ENCODE peak calls at places on chromosomes 11 and 22, in four cellular contexts. One of them, this sample, is unnamed.

GRCh38 chr11:104275992-104276391 is 112.0 kb upstream of the PDGFD start:
- DNase-seq in psoas muscle: no peak
- DNase-seq in endothelial cell: no peak
- DNase-seq in epithelial cell of esophagus: peak; percentile 90
- DNase-seq in this sample: no peak

GRCh38 chr11:130606781-130607511 is 158.5 kb downstream of the ADAMTS15 start:
- DNase-seq in psoas muscle: peak; percentile 44
- DNase-seq in endothelial cell: no peak
- DNase-seq in epithelial cell of esophagus: no peak
- DNase-seq in this sample: no peak

GRCh38 chr11:64644348-64645242 is 53.6 kb downstream of the SLC22A12 start:
- DNase-seq in psoas muscle: no peak
- DNase-seq in endothelial cell: no peak
- DNase-seq in epithelial cell of esophagus: peak; percentile 16
- DNase-seq in this sample: no peak

GRCh38 chr11:17528181-17528691 is 16.0 kb downstream of the USH1C start:
- DNase-seq in psoas muscle: peak; percentile 48
- DNase-seq in endothelial cell: peak; percentile 84
- DNase-seq in epithelial cell of esophagus: peak; percentile 49
- DNase-seq in this sample: peak; percentile 13

GRCh38 chr22:19663286-19663815 is 51.0 kb upstream of the SEPTIN5 start:
- DNase-seq in psoas muscle: peak; percentile 54
- DNase-seq in endothelial cell: no peak
- DNase-seq in epithelial cell of esophagus: peak; percentile 46
- DNase-seq in this sample: peak; percentile 50

GRCh38 chr11:112881461-112881860 is 79.8 kb upstream of the NCAM1 start:
- DNase-seq in psoas muscle: peak; percentile 71
- DNase-seq in endothelial cell: no peak
- DNase-seq in epithelial cell of esophagus: peak; percentile 21
- DNase-seq in this sample: peak; percentile 41

GRCh38 chr11:69209936-69210659 is 54.4 kb downstream of the SMIM38 start:
- DNase-seq in psoas muscle: no peak
- DNase-seq in endothelial cell: no peak
- DNase-seq in epithelial cell of esophagus: peak; percentile 6
- DNase-seq in this sample: no peak

GRCh38 chr11:104127828-104128227 is 36.1 kb downstream of the PDGFD start:
- DNase-seq in psoas muscle: no peak
- DNase-seq in endothelial cell: no peak
- DNase-seq in epithelial cell of esophagus: peak; percentile 49
- DNase-seq in this sample: no peak

GRCh38 chr11:120043323-120043945 is 94.5 kb downstream of the TRIM29 start:
- DNase-seq in psoas muscle: no peak
- DNase-seq in endothelial cell: no peak
- DNase-seq in epithelial cell of esophagus: peak; percentile 27
- DNase-seq in this sample: no peak

GRCh38 chr11:65776196-65776595 is 4.6 kb downstream of the AP5B1 start:
- DNase-seq in psoas muscle: peak; percentile 54
- DNase-seq in endothelial cell: no peak
- DNase-seq in epithelial cell of esophagus: peak; percentile 54
- DNase-seq in this sample: no peak

GRCh38 chr22:35446365-35446764 is 46.4 kb downstream of the MCM5 start:
- DNase-seq in psoas muscle: no peak
- DNase-seq in endothelial cell: no peak
- DNase-seq in epithelial cell of esophagus: peak; percentile 95
- DNase-seq in this sample: no peak

GRCh38 chr11:111336582-111337256 is 38.4 kb downstream of the POU2AF3 start:
- DNase-seq in psoas muscle: no peak
- DNase-seq in endothelial cell: no peak
- DNase-seq in epithelial cell of esophagus: peak; percentile 39
- DNase-seq in this sample: no peak

GRCh38 chr22:41976070-41976901 is 7.0 kb downstream of the SEPTIN3 start:
- DNase-seq in psoas muscle: no peak
- DNase-seq in endothelial cell: no peak
- DNase-seq in epithelial cell of esophagus: peak; percentile 26
- DNase-seq in this sample: no peak

GRCh38 chr11:65116370-65117205 is 913 bp downstream of the ZNHIT2 start:
- DNase-seq in psoas muscle: peak; percentile 39
- DNase-seq in endothelial cell: peak; percentile 34
- DNase-seq in epithelial cell of esophagus: peak; percentile 85
- DNase-seq in this sample: no peak

GRCh38 chr11:23688835-23689234 is 808.0 kb upstream of the LUZP2 start:
- DNase-seq in psoas muscle: no peak
- DNase-seq in endothelial cell: no peak
- DNase-seq in epithelial cell of esophagus: no peak
- DNase-seq in this sample: no peak

GRCh38 chr11:77207618-77208313 is 79.7 kb downstream of the MYO7A start:
- DNase-seq in psoas muscle: no peak
- DNase-seq in endothelial cell: no peak
- DNase-seq in epithelial cell of esophagus: no peak
- DNase-seq in this sample: no peak

GRCh38 chr11:15941206-15941770 is 415.1 kb downstream of the SOX6 start:
- DNase-seq in psoas muscle: peak; percentile 56
- DNase-seq in endothelial cell: peak; percentile 72
- DNase-seq in epithelial cell of esophagus: peak; percentile 35
- DNase-seq in this sample: no peak

GRCh38 chr11:86151188-86152005 is 82.5 kb upstream of the PICALM start:
- DNase-seq in psoas muscle: no peak
- DNase-seq in endothelial cell: no peak
- DNase-seq in epithelial cell of esophagus: peak; percentile 41
- DNase-seq in this sample: no peak

GRCh38 chr11:83782329-83782728 is 496.2 kb upstream of the CCDC90B start:
- DNase-seq in psoas muscle: no peak
- DNase-seq in endothelial cell: no peak
- DNase-seq in epithelial cell of esophagus: no peak
- DNase-seq in this sample: no peak

GRCh38 chr11:120131941-120132644 is 5.8 kb downstream of the TRIM29 start:
- DNase-seq in psoas muscle: no peak
- DNase-seq in endothelial cell: no peak
- DNase-seq in epithelial cell of esophagus: peak; percentile 80
- DNase-seq in this sample: no peak

GRCh38 chr11:22304337-22304961 is 33.7 kb upstream of the SLC17A6 start:
- DNase-seq in psoas muscle: no peak
- DNase-seq in endothelial cell: no peak
- DNase-seq in epithelial cell of esophagus: peak; percentile 49
- DNase-seq in this sample: peak; percentile 19

DNA sequence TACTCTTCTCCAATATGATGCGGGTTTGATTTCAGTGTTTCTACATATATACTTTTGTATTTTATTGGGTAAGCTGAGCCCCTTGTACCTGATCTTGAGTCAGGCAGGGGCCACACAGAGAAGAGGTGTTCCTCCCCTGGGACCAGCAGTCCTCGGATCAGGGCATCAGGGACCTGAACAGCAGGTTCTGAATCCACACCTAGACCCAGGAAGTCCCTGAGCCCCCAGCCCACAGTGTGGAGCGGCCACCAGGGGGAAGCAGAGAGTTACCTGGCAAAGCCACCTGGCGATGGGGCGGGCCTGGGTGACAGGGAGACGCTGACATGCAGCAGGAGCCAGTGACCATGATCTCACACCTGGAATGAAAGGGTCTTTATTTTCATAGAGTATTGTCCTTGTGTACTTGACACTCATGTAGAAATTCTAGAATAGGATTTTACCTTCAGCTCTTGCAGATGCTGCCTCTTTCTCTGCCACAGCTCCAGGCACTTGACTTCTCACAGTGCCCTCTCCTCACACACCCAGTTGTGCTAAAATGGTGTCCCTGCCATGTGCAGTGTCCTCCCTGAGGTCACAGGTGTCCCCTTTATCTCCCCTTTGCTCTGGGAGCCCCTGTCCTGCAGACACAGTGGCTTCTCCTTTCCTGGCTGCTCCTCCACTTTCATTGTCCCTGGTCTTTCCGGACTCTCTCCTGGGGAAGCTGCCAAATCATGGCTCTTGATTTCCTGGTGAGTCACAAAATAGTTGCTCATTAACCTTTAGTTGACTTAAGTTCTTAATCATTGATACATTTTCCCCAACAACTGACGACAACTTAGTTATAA is 48.5 kb downstream of the GGTLC2 start:
- DNase-seq in psoas muscle: no peak
- DNase-seq in endothelial cell: peak; percentile 70
- DNase-seq in epithelial cell of esophagus: peak; percentile 13
- DNase-seq in this sample: peak; percentile 47
- TF ChIP-seq CTCF in psoas muscle: no peak
- TF ChIP-seq CTCF in endothelial cell: peak; percentile 83
- TF ChIP-seq CTCF in epithelial cell of esophagus: peak; percentile 65
- TF ChIP-seq CTCF in this sample: peak; percentile 85

DNA sequence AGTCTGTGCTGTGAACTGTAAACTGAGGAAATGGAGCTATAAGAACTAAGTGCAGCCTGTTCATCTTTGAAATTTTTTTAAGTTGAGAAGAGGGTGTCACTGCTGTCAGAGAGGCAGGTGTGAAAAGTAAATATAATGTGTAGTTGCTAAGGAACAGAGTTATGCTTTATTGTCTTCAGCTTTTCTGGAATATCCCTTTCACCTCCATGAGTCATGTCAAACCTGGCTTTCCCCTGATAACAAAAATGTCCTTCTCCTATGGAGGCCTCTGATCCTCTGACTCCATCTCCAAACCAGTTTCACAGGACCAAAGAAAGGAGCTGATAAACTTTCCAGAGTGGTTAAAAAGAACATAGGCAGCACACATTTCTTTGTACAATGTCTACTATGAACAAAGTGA is 12.8 kb upstream of the MUC15 start:
- DNase-seq in psoas muscle: no peak
- DNase-seq in endothelial cell: no peak
- DNase-seq in epithelial cell of esophagus: peak; percentile 75
- DNase-seq in this sample: no peak
- TF ChIP-seq CTCF in psoas muscle: no peak
- TF ChIP-seq CTCF in endothelial cell: no peak
- TF ChIP-seq CTCF in epithelial cell of esophagus: no peak
- TF ChIP-seq CTCF in this sample: no peak

DNA sequence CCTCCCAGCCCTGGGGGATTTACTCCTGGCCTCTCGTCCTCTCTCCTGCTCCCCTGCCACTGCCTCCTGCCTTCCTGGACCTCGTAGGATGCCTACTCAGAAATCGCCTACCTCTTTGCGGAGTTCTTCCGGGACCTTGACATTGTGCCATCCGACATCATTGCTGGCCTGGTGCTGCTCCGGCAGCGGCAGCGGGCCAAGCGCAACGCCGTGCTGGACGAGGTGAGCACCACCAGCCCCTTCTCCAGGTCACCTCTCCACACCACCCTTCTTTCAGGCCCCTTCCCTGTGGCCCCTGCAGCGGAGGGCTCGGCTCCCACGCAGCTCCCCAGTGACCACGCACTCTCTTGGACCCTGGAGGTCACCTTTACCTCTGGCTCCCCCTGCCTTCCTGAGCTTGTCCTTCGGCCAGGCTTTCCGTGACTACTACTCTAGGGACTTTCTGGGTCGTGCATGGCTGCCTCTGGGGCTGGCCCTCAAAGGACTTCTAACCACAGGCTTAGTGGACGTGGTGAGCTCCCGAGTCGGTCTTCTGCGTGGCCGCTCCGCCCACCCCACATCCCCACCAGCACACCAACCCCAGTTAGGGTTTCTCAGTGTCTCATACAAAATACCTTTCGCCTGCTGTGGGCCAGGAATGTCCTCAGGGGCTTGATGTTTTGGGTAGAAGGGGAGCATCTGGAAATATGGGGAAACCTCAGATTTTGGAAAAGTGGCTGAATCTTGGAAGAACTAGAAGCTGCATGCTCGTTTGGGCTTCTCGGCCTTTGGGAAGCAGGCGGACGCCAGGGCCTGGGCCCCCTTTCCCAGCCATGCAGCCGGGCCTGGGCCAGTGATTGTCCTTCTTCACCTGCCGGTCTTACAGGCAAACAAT is 24.1 kb upstream of the MYRF start:
- DNase-seq in psoas muscle: no peak
- DNase-seq in endothelial cell: no peak
- DNase-seq in epithelial cell of esophagus: no peak
- DNase-seq in this sample: no peak
- TF ChIP-seq CTCF in psoas muscle: no peak
- TF ChIP-seq CTCF in endothelial cell: no peak
- TF ChIP-seq CTCF in epithelial cell of esophagus: no peak
- TF ChIP-seq CTCF in this sample: no peak

DNA sequence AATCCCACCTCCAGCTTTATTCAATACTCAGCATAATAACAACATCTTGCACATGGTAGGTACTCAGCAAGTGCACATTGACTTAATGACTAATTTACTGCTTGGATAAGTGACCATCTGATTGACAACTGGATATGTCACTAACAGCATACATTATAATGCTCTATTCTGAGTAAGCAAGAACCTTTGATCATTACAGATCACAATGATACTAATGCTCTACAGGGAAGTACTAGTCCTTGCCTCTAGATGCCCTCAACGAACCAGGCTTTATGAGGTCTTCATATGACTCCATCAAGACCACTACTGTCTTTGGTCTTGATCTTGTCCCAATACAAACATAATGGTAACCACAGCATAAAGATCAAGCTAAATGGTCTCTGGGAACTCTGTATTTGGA is 167.6 kb upstream of the MTMR2 start:
- DNase-seq in psoas muscle: no peak
- DNase-seq in endothelial cell: no peak
- DNase-seq in epithelial cell of esophagus: no peak
- DNase-seq in this sample: no peak
- TF ChIP-seq CTCF in psoas muscle: no peak
- TF ChIP-seq CTCF in endothelial cell: no peak
- TF ChIP-seq CTCF in epithelial cell of esophagus: no peak
- TF ChIP-seq CTCF in this sample: peak; percentile 12

DNA sequence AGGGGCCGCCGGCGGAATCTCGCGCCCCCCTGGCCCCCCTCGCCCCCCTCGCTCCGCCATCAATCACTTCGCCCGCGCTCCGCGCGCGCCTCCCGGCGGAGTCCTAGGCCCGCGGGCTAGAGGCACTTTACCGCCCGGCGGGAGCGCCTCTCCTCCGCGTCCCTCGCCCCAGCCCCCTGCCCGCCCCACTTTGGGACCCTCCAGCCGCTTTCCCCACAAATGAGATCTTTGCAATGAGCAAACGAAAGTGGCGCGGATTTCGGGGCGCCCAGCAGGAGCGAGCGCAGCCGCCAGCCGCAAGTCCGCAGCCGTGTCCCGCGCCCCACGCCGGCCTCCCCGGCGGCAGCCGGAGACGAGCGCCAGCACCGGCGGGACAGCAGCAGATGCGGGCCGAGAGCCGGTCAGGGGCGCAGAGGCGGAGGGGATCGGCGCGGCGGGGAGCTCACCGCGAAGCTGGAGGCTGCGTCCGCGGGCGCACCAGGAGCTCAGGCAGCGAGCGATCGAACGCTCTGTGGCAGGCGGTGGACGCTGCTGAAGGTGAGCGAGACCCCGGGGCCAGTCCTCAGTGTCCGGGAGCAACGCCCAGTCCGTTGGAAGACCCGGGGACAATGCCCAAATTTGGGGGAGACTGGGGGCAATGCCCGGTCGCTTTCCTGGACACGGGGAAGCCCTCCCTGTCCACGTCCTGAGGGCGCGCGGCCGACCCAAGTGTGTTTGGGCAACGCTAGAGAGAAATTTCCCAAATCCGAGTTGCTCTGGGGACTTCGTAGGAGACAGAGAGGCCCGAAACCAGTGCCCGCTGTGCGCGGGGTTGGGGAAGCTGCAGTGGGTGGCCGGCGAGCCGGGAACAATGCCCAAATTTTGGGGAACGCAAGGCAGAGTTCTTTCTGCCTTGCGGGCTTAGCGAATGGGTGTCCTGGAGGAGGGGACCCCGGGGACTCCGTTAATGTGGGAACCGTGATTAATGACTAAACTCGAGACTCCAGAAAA is 1.5 kb upstream of the IGF2 start:
- DNase-seq in psoas muscle: peak; percentile 13
- DNase-seq in endothelial cell: no peak
- DNase-seq in epithelial cell of esophagus: no peak
- DNase-seq in this sample: no peak
- TF ChIP-seq CTCF in psoas muscle: no peak
- TF ChIP-seq CTCF in endothelial cell: no peak
- TF ChIP-seq CTCF in epithelial cell of esophagus: no peak
- TF ChIP-seq CTCF in this sample: no peak